ENCODE peak calls at places on chromosomes 6 and 20, in nine cellular contexts. One of them, this sample, is unnamed.

GRCh38 chr6:4506221-4506620 is 270.0 kb upstream of the CDYL start:
- DNase-seq in left lung: no peak
- DNase-seq in GM13976: no peak
- DNase-seq in hepatocyte: no peak
- DNase-seq in PC-9: no peak
- DNase-seq in HepG2: no peak
- DNase-seq in GM12865: no peak
- DNase-seq in MM.1S: no peak
- DNase-seq in gastrocnemius medialis: no peak
- DNase-seq in this sample: no peak

GRCh38 chr6:116094041-116094440 is 6.6 kb upstream of the NT5DC1 start:
- DNase-seq in left lung: peak; percentile 37
- DNase-seq in GM13976: no peak
- DNase-seq in hepatocyte: no peak
- DNase-seq in PC-9: no peak
- DNase-seq in HepG2: no peak
- DNase-seq in GM12865: no peak
- DNase-seq in MM.1S: no peak
- DNase-seq in gastrocnemius medialis: no peak
- DNase-seq in this sample: no peak

GRCh38 chr6:17580518-17581048 is 19.5 kb upstream of the FAM8A1 start:
- DNase-seq in left lung: peak; percentile 85
- DNase-seq in GM13976: peak; percentile 47
- DNase-seq in hepatocyte: no peak
- DNase-seq in PC-9: no peak
- DNase-seq in HepG2: no peak
- DNase-seq in GM12865: no peak
- DNase-seq in MM.1S: no peak
- DNase-seq in gastrocnemius medialis: no peak
- DNase-seq in this sample: peak; percentile 27

GRCh38 chr20:21511850-21512633 is 1.8 kb downstream of the NKX2-2 start:
- DNase-seq in left lung: peak; percentile 73
- DNase-seq in GM13976: peak; percentile 35
- DNase-seq in hepatocyte: no peak
- DNase-seq in PC-9: no peak
- DNase-seq in HepG2: no peak
- DNase-seq in GM12865: no peak
- DNase-seq in MM.1S: no peak
- DNase-seq in gastrocnemius medialis: no peak
- DNase-seq in this sample: no peak

GRCh38 chr20:651713-652610 is 1.0 kb downstream of the SRXN1 start:
- DNase-seq in left lung: no peak
- DNase-seq in GM13976: no peak
- DNase-seq in hepatocyte: peak; percentile 45
- DNase-seq in PC-9: no peak
- DNase-seq in HepG2: no peak
- DNase-seq in GM12865: peak; percentile 23
- DNase-seq in MM.1S: peak; percentile 30
- DNase-seq in gastrocnemius medialis: no peak
- DNase-seq in this sample: no peak

GRCh38 chr6:143759666-143760065 is 81.9 kb downstream of the PHACTR2 start:
- DNase-seq in left lung: no peak
- DNase-seq in GM13976: no peak
- DNase-seq in hepatocyte: no peak
- DNase-seq in PC-9: no peak
- DNase-seq in HepG2: no peak
- DNase-seq in GM12865: no peak
- DNase-seq in MM.1S: no peak
- DNase-seq in gastrocnemius medialis: no peak
- DNase-seq in this sample: no peak

GRCh38 chr6:27757307-27757706 is 154.9 kb downstream of the OR2B2 start:
- DNase-seq in left lung: peak; percentile 90
- DNase-seq in GM13976: peak; percentile 60
- DNase-seq in hepatocyte: peak; percentile 35
- DNase-seq in PC-9: no peak
- DNase-seq in HepG2: no peak
- DNase-seq in GM12865: peak; percentile 60
- DNase-seq in MM.1S: peak; percentile 24
- DNase-seq in gastrocnemius medialis: no peak
- DNase-seq in this sample: peak; percentile 43

GRCh38 chr6:22756365-22756764 is 187.0 kb downstream of the HDGFL1 start:
- DNase-seq in left lung: no peak
- DNase-seq in GM13976: no peak
- DNase-seq in hepatocyte: no peak
- DNase-seq in PC-9: no peak
- DNase-seq in HepG2: no peak
- DNase-seq in GM12865: no peak
- DNase-seq in MM.1S: no peak
- DNase-seq in gastrocnemius medialis: no peak
- DNase-seq in this sample: no peak

GRCh38 chr6:18395851-18396187 is 8.7 kb downstream of the RNF144B start:
- DNase-seq in left lung: no peak
- DNase-seq in GM13976: no peak
- DNase-seq in hepatocyte: no peak
- DNase-seq in PC-9: peak; percentile 55
- DNase-seq in HepG2: no peak
- DNase-seq in GM12865: no peak
- DNase-seq in MM.1S: no peak
- DNase-seq in gastrocnemius medialis: no peak
- DNase-seq in this sample: no peak

GRCh38 chr20:11719153-11719552 is 198.5 kb upstream of the BTBD3 start:
- DNase-seq in left lung: no peak
- DNase-seq in GM13976: no peak
- DNase-seq in hepatocyte: no peak
- DNase-seq in PC-9: no peak
- DNase-seq in HepG2: no peak
- DNase-seq in GM12865: no peak
- DNase-seq in MM.1S: no peak
- DNase-seq in gastrocnemius medialis: no peak
- DNase-seq in this sample: no peak

GRCh38 chr6:136426627-136427377 is 123.4 kb downstream of the MAP7 start:
- DNase-seq in left lung: no peak
- DNase-seq in GM13976: no peak
- DNase-seq in hepatocyte: no peak
- DNase-seq in PC-9: no peak
- DNase-seq in HepG2: no peak
- DNase-seq in GM12865: no peak
- DNase-seq in MM.1S: no peak
- DNase-seq in gastrocnemius medialis: no peak
- DNase-seq in this sample: no peak

GRCh38 chr6:45631396-45631795 is 253.7 kb upstream of the SUPT3H start:
- DNase-seq in left lung: no peak
- DNase-seq in GM13976: no peak
- DNase-seq in hepatocyte: no peak
- DNase-seq in PC-9: peak; percentile 83
- DNase-seq in HepG2: no peak
- DNase-seq in GM12865: no peak
- DNase-seq in MM.1S: no peak
- DNase-seq in gastrocnemius medialis: no peak
- DNase-seq in this sample: no peak

GRCh38 chr6:5513393-5513792 is 252.1 kb downstream of the FARS2 start:
- DNase-seq in left lung: no peak
- DNase-seq in GM13976: no peak
- DNase-seq in hepatocyte: no peak
- DNase-seq in PC-9: no peak
- DNase-seq in HepG2: no peak
- DNase-seq in GM12865: no peak
- DNase-seq in MM.1S: no peak
- DNase-seq in gastrocnemius medialis: no peak
- DNase-seq in this sample: no peak

GRCh38 chr20:63457737-63458136 is 14.7 kb downstream of the KCNQ2 start:
- DNase-seq in left lung: no peak
- DNase-seq in GM13976: no peak
- DNase-seq in hepatocyte: no peak
- DNase-seq in PC-9: peak; percentile 86
- DNase-seq in HepG2: no peak
- DNase-seq in GM12865: no peak
- DNase-seq in MM.1S: peak; percentile 28
- DNase-seq in gastrocnemius medialis: no peak
- DNase-seq in this sample: no peak

GRCh38 chr6:10424005-10424404 is 9.1 kb upstream of the TFAP2A start:
- DNase-seq in left lung: no peak
- DNase-seq in GM13976: peak; percentile 23
- DNase-seq in hepatocyte: no peak
- DNase-seq in PC-9: no peak
- DNase-seq in HepG2: no peak
- DNase-seq in GM12865: no peak
- DNase-seq in MM.1S: no peak
- DNase-seq in gastrocnemius medialis: no peak
- DNase-seq in this sample: no peak

GRCh38 chr20:35886537-35886936 is 67.8 kb downstream of the SCAND1 start:
- DNase-seq in left lung: no peak
- DNase-seq in GM13976: no peak
- DNase-seq in hepatocyte: no peak
- DNase-seq in PC-9: no peak
- DNase-seq in HepG2: no peak
- DNase-seq in GM12865: no peak
- DNase-seq in MM.1S: no peak
- DNase-seq in gastrocnemius medialis: peak; percentile 36
- DNase-seq in this sample: no peak

GRCh38 chr6:150308812-150309475 is 59.9 kb upstream of the IYD start:
- DNase-seq in left lung: no peak
- DNase-seq in GM13976: no peak
- DNase-seq in hepatocyte: no peak
- DNase-seq in PC-9: no peak
- DNase-seq in HepG2: no peak
- DNase-seq in GM12865: no peak
- DNase-seq in MM.1S: no peak
- DNase-seq in gastrocnemius medialis: no peak
- DNase-seq in this sample: no peak

GRCh38 chr20:3123542-3123941 is 36.1 kb downstream of the FASTKD5 start:
- DNase-seq in left lung: no peak
- DNase-seq in GM13976: no peak
- DNase-seq in hepatocyte: no peak
- DNase-seq in PC-9: no peak
- DNase-seq in HepG2: no peak
- DNase-seq in GM12865: no peak
- DNase-seq in MM.1S: no peak
- DNase-seq in gastrocnemius medialis: peak; percentile 67
- DNase-seq in this sample: no peak

GRCh38 chr6:43800746-43801488 is 30.9 kb downstream of the VEGFA start:
- DNase-seq in left lung: no peak
- DNase-seq in GM13976: no peak
- DNase-seq in hepatocyte: no peak
- DNase-seq in PC-9: no peak
- DNase-seq in HepG2: no peak
- DNase-seq in GM12865: no peak
- DNase-seq in MM.1S: no peak
- DNase-seq in gastrocnemius medialis: no peak
- DNase-seq in this sample: no peak
- TF ChIP-seq CTCF in left lung: no peak
- TF ChIP-seq CTCF in GM13976: no peak
- TF ChIP-seq CTCF in hepatocyte: no peak
- TF ChIP-seq CTCF in PC-9: no peak
- TF ChIP-seq CTCF in HepG2: peak; percentile 36
- TF ChIP-seq CTCF in GM12865: peak; percentile 18
- TF ChIP-seq CTCF in MM.1S: no peak
- TF ChIP-seq CTCF in gastrocnemius medialis: no peak
- TF ChIP-seq CTCF in this sample: peak; percentile 18

DNA sequence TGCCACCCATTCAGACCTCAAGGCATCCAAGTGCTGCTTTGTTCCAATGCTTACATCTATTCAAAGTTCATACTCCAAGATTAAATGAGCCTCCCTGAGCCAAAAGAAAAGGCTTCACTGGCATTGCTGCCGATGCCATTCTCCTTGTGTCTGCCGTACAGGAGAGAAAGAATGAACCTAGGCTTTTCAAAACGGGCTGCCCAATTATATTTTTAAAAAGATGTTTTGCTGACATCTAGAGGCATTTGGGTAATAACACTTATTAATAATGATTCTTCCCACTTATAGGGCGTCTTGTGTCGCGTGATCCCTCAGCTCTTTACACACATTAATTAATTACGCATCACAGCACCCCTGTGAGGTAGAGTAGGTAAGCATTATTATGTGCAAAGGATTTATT is 545.6 kb downstream of the PKHD1 start:
- DNase-seq in left lung: no peak
- DNase-seq in GM13976: no peak
- DNase-seq in hepatocyte: peak; percentile 17
- DNase-seq in PC-9: peak; percentile 40
- DNase-seq in HepG2: no peak
- DNase-seq in GM12865: no peak
- DNase-seq in MM.1S: peak; percentile 15
- DNase-seq in gastrocnemius medialis: no peak
- DNase-seq in this sample: no peak
- TF ChIP-seq CTCF in left lung: no peak
- TF ChIP-seq CTCF in GM13976: no peak
- TF ChIP-seq CTCF in hepatocyte: peak; percentile 43
- TF ChIP-seq CTCF in PC-9: peak; percentile 33
- TF ChIP-seq CTCF in HepG2: peak; percentile 27
- TF ChIP-seq CTCF in GM12865: no peak
- TF ChIP-seq CTCF in MM.1S: no peak
- TF ChIP-seq CTCF in gastrocnemius medialis: no peak
- TF ChIP-seq CTCF in this sample: no peak

DNA sequence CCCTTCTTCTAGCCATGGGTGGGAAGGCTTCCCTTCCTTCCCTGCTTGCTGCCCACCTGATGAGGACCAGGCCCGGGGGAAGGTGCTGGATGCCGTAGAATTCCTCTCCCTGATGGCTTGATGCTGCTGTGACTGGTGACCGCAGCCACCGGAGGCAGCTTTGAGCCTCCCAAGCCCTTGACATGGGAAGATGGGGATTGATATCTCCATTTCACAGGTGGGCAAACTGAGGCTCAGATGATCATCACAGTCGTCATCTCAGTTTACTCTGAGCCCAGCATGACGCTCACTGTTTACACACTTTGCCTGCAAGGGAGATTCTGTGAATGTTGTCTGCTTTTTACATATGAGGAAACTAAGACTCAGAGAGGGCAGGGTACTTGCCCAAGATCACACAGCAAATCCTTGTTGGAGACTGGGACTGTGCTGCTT is 43.9 kb downstream of the SRC start:
- DNase-seq in left lung: no peak
- DNase-seq in GM13976: no peak
- DNase-seq in hepatocyte: peak; percentile 6
- DNase-seq in PC-9: no peak
- DNase-seq in HepG2: no peak
- DNase-seq in GM12865: no peak
- DNase-seq in MM.1S: no peak
- DNase-seq in gastrocnemius medialis: no peak
- DNase-seq in this sample: peak; percentile 3
- TF ChIP-seq CTCF in left lung: no peak
- TF ChIP-seq CTCF in GM13976: no peak
- TF ChIP-seq CTCF in hepatocyte: no peak
- TF ChIP-seq CTCF in PC-9: no peak
- TF ChIP-seq CTCF in HepG2: no peak
- TF ChIP-seq CTCF in GM12865: no peak
- TF ChIP-seq CTCF in MM.1S: no peak
- TF ChIP-seq CTCF in gastrocnemius medialis: no peak
- TF ChIP-seq CTCF in this sample: no peak

DNA sequence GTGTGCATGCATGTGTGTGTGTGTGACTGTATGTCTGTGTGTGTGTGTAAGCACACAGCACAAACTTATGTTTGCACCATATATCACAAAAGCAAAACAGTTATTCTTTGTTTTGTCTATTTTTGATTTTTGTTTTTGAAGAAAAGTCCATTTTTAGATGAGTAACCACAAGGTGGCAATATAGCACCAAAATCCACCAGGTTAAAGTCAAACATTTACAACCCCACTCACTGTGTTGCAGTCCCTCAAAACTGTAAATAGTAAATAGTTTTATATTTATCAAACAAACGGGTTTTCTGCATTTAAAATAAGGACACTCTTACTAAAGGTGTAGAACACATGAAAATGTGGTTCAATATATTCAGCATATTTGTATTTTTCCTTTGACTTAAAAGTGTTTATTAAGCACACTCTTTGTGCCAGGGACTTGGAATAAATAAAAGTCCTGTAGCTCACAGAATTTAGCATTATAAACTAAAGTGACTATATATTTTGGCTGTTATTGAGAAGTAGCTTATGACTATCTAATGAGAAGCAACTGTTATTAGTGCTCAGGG is 118.5 kb downstream of the GFRAL start:
- DNase-seq in left lung: no peak
- DNase-seq in GM13976: no peak
- DNase-seq in hepatocyte: peak; percentile 56
- DNase-seq in PC-9: no peak
- DNase-seq in HepG2: peak; percentile 12
- DNase-seq in GM12865: peak; percentile 41
- DNase-seq in MM.1S: peak; percentile 38
- DNase-seq in gastrocnemius medialis: no peak
- DNase-seq in this sample: peak; percentile 6
- TF ChIP-seq CTCF in left lung: no peak
- TF ChIP-seq CTCF in GM13976: no peak
- TF ChIP-seq CTCF in hepatocyte: peak; percentile 73
- TF ChIP-seq CTCF in PC-9: peak; percentile 82
- TF ChIP-seq CTCF in HepG2: peak; percentile 64
- TF ChIP-seq CTCF in GM12865: peak; percentile 42
- TF ChIP-seq CTCF in MM.1S: peak; percentile 63
- TF ChIP-seq CTCF in gastrocnemius medialis: peak; percentile 34
- TF ChIP-seq CTCF in this sample: peak; percentile 76